ENCODE peak calls at places on chromosomes 7 and 10, in four cellular contexts. I is astrocyte, L is tibial artery, U is transverse colon. E is an unnamed sample.

GRCh38 chr10:124523301-124523871 is 61.8 kb downstream of the LHPP start:
- DNase-seq in I (no peak), L (no peak), U (peak; percentile 25), E (peak; percentile 70)

GRCh38 chr10:78924319-78925003 is 144.3 kb upstream of the ZMIZ1 start:
- DNase-seq in I (no peak), U (no peak), L (no peak), E (no peak)

GRCh38 chr10:123608047-123608446 is 58.1 kb upstream of the GPR26 start:
- DNase-seq in I (no peak), U (no peak), L (no peak), E (no peak)

GRCh38 chr7:116101709-116102108 is 71.1 kb upstream of the TFEC start:
- DNase-seq in L (no peak), I (peak; percentile 55), U (no peak), E (no peak)

GRCh38 chr7:157613575-157614322 is 276.9 kb downstream of the DNAJB6 start:
- DNase-seq in L (peak; percentile 13), U (no peak), I (no peak), E (no peak)

GRCh38 chr10:6237189-6237496 is 34.4 kb downstream of the PFKFB3 start:
- DNase-seq in I (no peak), U (no peak), L (no peak), E (no peak)

GRCh38 chr10:111035542-111035941 is 41.3 kb upstream of the ADRA2A start:
- DNase-seq in I (no peak), L (no peak), U (no peak), E (peak; percentile 7)

GRCh38 chr7:88942815-88943501 is 147.4 kb upstream of the TEX47 start:
- DNase-seq in U (no peak), I (no peak), L (no peak), E (no peak)

GRCh38 chr10:69634759-69635425 is 4.8 kb downstream of the FAM241B start:
- DNase-seq in I (no peak), U (no peak), L (no peak), E (no peak)

GRCh38 chr10:127195041-127195506 is 1.3 kb downstream of the INSYN2A start:
- DNase-seq in U (no peak), L (no peak), I (no peak), E (no peak)

GRCh38 chr10:29603516-29603915 is 31.3 kb downstream of the SVIL start:
- DNase-seq in L (no peak), U (no peak), I (no peak), E (no peak)

GRCh38 chr7:100874300-100874576 is 665 bp upstream of the SRRT start:
- DNase-seq in L (no peak), U (no peak), I (no peak), E (no peak)

GRCh38 chr10:96746503-96746902 is 26.2 kb upstream of the PIK3AP1 start:
- DNase-seq in L (no peak), U (no peak), I (no peak), E (no peak)

GRCh38 chr7:75989084-75989725 is 5.2 kb downstream of the TMEM120A start:
- DNase-seq in U (no peak), I (no peak), L (no peak), E (no peak)

GRCh38 chr7:75732764-75733630 is 5.7 kb downstream of the HIP1 start:
- DNase-seq in U (no peak), I (peak; percentile 89), L (peak; percentile 59), E (peak; percentile 91)

GRCh38 chr10:17115683-17116082 is 13.9 kb downstream of the CUBN start:
- DNase-seq in L (no peak), I (peak; percentile 56), U (no peak), E (peak; percentile 35)

GRCh38 chr10:88389456-88389855 is 193.7 kb downstream of the RNLS start:
- DNase-seq in U (peak; percentile 31), L (peak; percentile 23), I (no peak), E (peak; percentile 73)

GRCh38 chr10:909831-910230 is 21.7 kb downstream of the LARP4B start:
- DNase-seq in I (peak; percentile 66), L (no peak), U (no peak), E (peak; percentile 36)

GRCh38 chr7:35468606-35469005 is 214.7 kb upstream of the TBX20 start:
- DNase-seq in I (no peak), U (no peak), L (no peak), E (no peak)

GRCh38 chr10:15229268-15229667 is 60.8 kb upstream of the NMT2 start:
- DNase-seq in L (no peak), U (no peak), I (no peak), E (no peak)

GRCh38 chr10:75016290-75016689 is 95.2 kb upstream of the SAMD8 start:
- DNase-seq in L (no peak), I (no peak), U (no peak), E (no peak)

GRCh38 chr10:103835121-103836045 is 20.0 kb downstream of the SH3PXD2A start:
- DNase-seq in I (peak; percentile 53), L (peak; percentile 74), U (peak; percentile 57), E (peak; percentile 88)

GRCh38 chr10:103837370-103838094 is 17.8 kb downstream of the SH3PXD2A start:
- DNase-seq in I (no peak), U (no peak), L (no peak), E (no peak)

GRCh38 chr10:103834436-103835095 is 20.8 kb downstream of the SH3PXD2A start:
- DNase-seq in U (no peak), I (no peak), L (no peak), E (no peak)

GRCh38 chr10:103836776-103837344 is 18.5 kb downstream of the SH3PXD2A start:
- DNase-seq in L (no peak), I (no peak), U (no peak), E (no peak)

GRCh38 chr10:103836273-103836672 is 19.1 kb downstream of the SH3PXD2A start:
- DNase-seq in L (no peak), U (no peak), I (no peak), E (no peak)
- H3K4me3 ChIP-seq in L (no peak overlapping the region), U (no peak overlapping the region), I (no peak overlapping the region), E (no peak overlapping the region)

GRCh38 chr7:38070718-38071117 is 107.3 kb upstream of the STARD3NL start:
- DNase-seq in I (peak; percentile 31), L (no peak), U (no peak), E (peak; percentile 2)
- TF ChIP-seq CTCF in I (peak; percentile 31), L (no peak), U (peak; percentile 19), E (peak; percentile 49)

DNA sequence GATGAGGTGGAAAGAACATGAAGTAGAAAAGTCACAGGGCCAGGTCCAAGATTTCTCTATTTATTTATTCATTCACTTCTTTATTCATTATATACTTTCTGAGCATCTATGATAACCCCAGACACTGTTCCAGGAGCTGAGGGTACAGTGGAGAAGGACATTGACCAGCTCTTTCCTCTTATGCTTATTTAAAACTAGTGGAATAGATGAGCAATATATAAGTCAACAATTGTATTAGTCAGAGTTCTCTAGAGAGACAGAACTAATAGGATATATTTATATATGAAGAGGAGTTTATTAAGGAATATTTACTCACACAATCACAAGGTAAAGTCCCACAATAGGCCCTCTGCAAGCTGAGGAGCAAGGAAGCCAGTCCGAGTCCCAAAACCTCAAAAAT is 15.0 kb upstream of the GPR37 start:
- DNase-seq in I (no peak), L (no peak), U (no peak), E (no peak)
- H3K4me3 ChIP-seq in I (no peak overlapping the region), L (no peak overlapping the region), U (no peak overlapping the region), E (no peak overlapping the region)

GRCh38 chr7:152025937-152026890 is 740 bp downstream of the GALNT11 start:
- DNase-seq in I (no peak), U (no peak), L (no peak), E (no peak)
- TF ChIP-seq CTCF in I (no peak), U (no peak), L (no peak), E (no peak)

GRCh38 chr10:80415734-80416281 is 7.5 kb downstream of the PRXL2A start:
- DNase-seq in U (no peak), I (no peak), L (no peak), E (peak; percentile 64)
- H3K4me3 ChIP-seq in U (no peak overlapping the region), I (no peak overlapping the region), L (no peak overlapping the region), E (no peak overlapping the region)

GRCh38 chr10:34905200-34905927 is 90.3 kb upstream of the PARD3 start:
- DNase-seq in I (no peak), L (no peak), U (no peak), E (no peak)
- TF ChIP-seq CTCF in I (no peak), L (no peak), U (no peak), E (no peak)

GRCh38 chr10:128811943-128812342 is 655.1 kb upstream of the MGMT start:
- DNase-seq in I (no peak), U (no peak), L (no peak), E (no peak)
- H3K4me3 ChIP-seq in I (no peak overlapping the region), U (no peak overlapping the region), L (no peak overlapping the region), E (no peak overlapping the region)

GRCh38 chr7:159140170-159140910 is 4.3 kb downstream of the VIPR2 start:
- DNase-seq in L (no peak), I (no peak), U (no peak), E (no peak)
- TF ChIP-seq CTCF in L (no peak), I (no peak), U (no peak), E (no peak)